ENCODE peak calls at places on chromosomes 7 and 10, in eight cellular contexts. One of them, this sample, is unnamed.

GRCh38 chr7:141585592-141586510 is 34.6 kb downstream of the AGK start:
- DNase-seq in heart right ventricle: no peak
- DNase-seq in AG04449: peak
- DNase-seq in adrenal gland: no peak
- DNase-seq in thyroid gland: peak
- DNase-seq in AG04450: peak
- DNase-seq in cardiac muscle cell: no peak
- DNase-seq in MM.1S: no peak
- DNase-seq in this sample: no peak

GRCh38 chr10:86535057-86535882 is 13.7 kb upstream of the WAPL start:
- DNase-seq in MM.1S: no peak
- DNase-seq in cardiac muscle cell: peak
- DNase-seq in heart right ventricle: peak
- DNase-seq in AG04449: no peak
- DNase-seq in AG04450: no peak
- DNase-seq in adrenal gland: peak
- DNase-seq in thyroid gland: peak
- DNase-seq in this sample: peak

GRCh38 chr10:117168135-117168674 is 29.1 kb upstream of the KCNK18 start:
- DNase-seq in thyroid gland: peak
- DNase-seq in cardiac muscle cell: peak
- DNase-seq in AG04450: no peak
- DNase-seq in MM.1S: peak
- DNase-seq in heart right ventricle: peak
- DNase-seq in adrenal gland: peak
- DNase-seq in AG04449: no peak
- DNase-seq in this sample: peak

GRCh38 chr10:98377001-98377400 is 38.0 kb downstream of the PYROXD2 start:
- DNase-seq in adrenal gland: no peak
- DNase-seq in AG04450: no peak
- DNase-seq in cardiac muscle cell: no peak
- DNase-seq in heart right ventricle: no peak
- DNase-seq in thyroid gland: no peak
- DNase-seq in AG04449: no peak
- DNase-seq in MM.1S: no peak
- DNase-seq in this sample: no peak

GRCh38 chr7:7103343-7104313 is 78.7 kb upstream of the C1GALT1 start:
- DNase-seq in thyroid gland: peak
- DNase-seq in AG04450: peak
- DNase-seq in AG04449: peak
- DNase-seq in adrenal gland: no peak
- DNase-seq in MM.1S: peak
- DNase-seq in heart right ventricle: no peak
- DNase-seq in cardiac muscle cell: peak
- DNase-seq in this sample: peak

GRCh38 chr10:44998146-44998631 is 2.5 kb upstream of the ZNF22 start:
- DNase-seq in AG04450: no peak
- DNase-seq in AG04449: no peak
- DNase-seq in MM.1S: no peak
- DNase-seq in thyroid gland: peak
- DNase-seq in heart right ventricle: no peak
- DNase-seq in cardiac muscle cell: no peak
- DNase-seq in adrenal gland: no peak
- DNase-seq in this sample: no peak

GRCh38 chr7:41027428-41028115 is 675.3 kb downstream of the INHBA start:
- DNase-seq in AG04449: peak
- DNase-seq in AG04450: peak
- DNase-seq in cardiac muscle cell: no peak
- DNase-seq in MM.1S: no peak
- DNase-seq in thyroid gland: no peak
- DNase-seq in adrenal gland: no peak
- DNase-seq in heart right ventricle: no peak
- DNase-seq in this sample: no peak

GRCh38 chr10:50554995-50555568 is 68.7 kb downstream of the SGMS1 start:
- DNase-seq in AG04449: peak
- DNase-seq in adrenal gland: no peak
- DNase-seq in thyroid gland: no peak
- DNase-seq in cardiac muscle cell: no peak
- DNase-seq in AG04450: no peak
- DNase-seq in heart right ventricle: no peak
- DNase-seq in MM.1S: peak
- DNase-seq in this sample: no peak

GRCh38 chr10:74365109-74365508 is 214.1 kb downstream of the ADK start:
- DNase-seq in MM.1S: no peak
- DNase-seq in adrenal gland: no peak
- DNase-seq in AG04450: no peak
- DNase-seq in AG04449: no peak
- DNase-seq in thyroid gland: no peak
- DNase-seq in cardiac muscle cell: no peak
- DNase-seq in heart right ventricle: no peak
- DNase-seq in this sample: no peak

GRCh38 chr10:22315455-22316285 is 518 bp upstream of the COMMD3 start:
- DNase-seq in AG04450: no peak
- DNase-seq in adrenal gland: no peak
- DNase-seq in cardiac muscle cell: no peak
- DNase-seq in AG04449: no peak
- DNase-seq in heart right ventricle: no peak
- DNase-seq in MM.1S: no peak
- DNase-seq in thyroid gland: no peak
- DNase-seq in this sample: no peak

GRCh38 chr7:56079450-56080185 is 13.1 kb downstream of the PHKG1 start:
- DNase-seq in thyroid gland: peak
- DNase-seq in MM.1S: no peak
- DNase-seq in AG04450: no peak
- DNase-seq in AG04449: no peak
- DNase-seq in cardiac muscle cell: peak
- DNase-seq in heart right ventricle: peak
- DNase-seq in adrenal gland: peak
- DNase-seq in this sample: no peak

GRCh38 chr7:55432937-55433784 is 68.0 kb downstream of the LANCL2 start:
- DNase-seq in adrenal gland: no peak
- DNase-seq in heart right ventricle: no peak
- DNase-seq in cardiac muscle cell: peak
- DNase-seq in MM.1S: peak
- DNase-seq in AG04450: no peak
- DNase-seq in AG04449: no peak
- DNase-seq in thyroid gland: no peak
- DNase-seq in this sample: no peak

GRCh38 chr7:106817098-106817497 is 48.0 kb upstream of the PIK3CG start:
- DNase-seq in thyroid gland: no peak
- DNase-seq in cardiac muscle cell: no peak
- DNase-seq in MM.1S: no peak
- DNase-seq in AG04449: no peak
- DNase-seq in AG04450: no peak
- DNase-seq in heart right ventricle: no peak
- DNase-seq in adrenal gland: no peak
- DNase-seq in this sample: no peak

GRCh38 chr10:127368937-127369336 is 172.5 kb upstream of the INSYN2A start:
- DNase-seq in thyroid gland: no peak
- DNase-seq in AG04450: no peak
- DNase-seq in MM.1S: no peak
- DNase-seq in heart right ventricle: no peak
- DNase-seq in AG04449: no peak
- DNase-seq in adrenal gland: no peak
- DNase-seq in cardiac muscle cell: no peak
- DNase-seq in this sample: no peak

GRCh38 chr10:42999385-43000020 is 77.4 kb upstream of the RET start:
- DNase-seq in heart right ventricle: no peak
- DNase-seq in MM.1S: no peak
- DNase-seq in cardiac muscle cell: no peak
- DNase-seq in AG04449: no peak
- DNase-seq in adrenal gland: no peak
- DNase-seq in AG04450: no peak
- DNase-seq in thyroid gland: no peak
- DNase-seq in this sample: no peak

GRCh38 chr10:132350946-132351345 is 19.0 kb downstream of the LRRC27 start:
- DNase-seq in heart right ventricle: no peak
- DNase-seq in AG04449: no peak
- DNase-seq in thyroid gland: no peak
- DNase-seq in AG04450: no peak
- DNase-seq in cardiac muscle cell: no peak
- DNase-seq in adrenal gland: no peak
- DNase-seq in MM.1S: no peak
- DNase-seq in this sample: no peak

GRCh38 chr7:112083776-112084175 is 122.4 kb downstream of the DOCK4 start:
- DNase-seq in AG04449: no peak
- DNase-seq in adrenal gland: no peak
- DNase-seq in AG04450: no peak
- DNase-seq in heart right ventricle: no peak
- DNase-seq in MM.1S: no peak
- DNase-seq in cardiac muscle cell: no peak
- DNase-seq in thyroid gland: no peak
- DNase-seq in this sample: no peak

GRCh38 chr7:51186531-51186930 is 130.1 kb downstream of the COBL start:
- DNase-seq in thyroid gland: peak
- DNase-seq in adrenal gland: no peak
- DNase-seq in AG04449: no peak
- DNase-seq in AG04450: no peak
- DNase-seq in heart right ventricle: peak
- DNase-seq in MM.1S: no peak
- DNase-seq in cardiac muscle cell: peak
- DNase-seq in this sample: no peak

GRCh38 chr7:25633420-25633819 is 405.1 kb upstream of the NPVF start:
- DNase-seq in heart right ventricle: no peak
- DNase-seq in thyroid gland: no peak
- DNase-seq in cardiac muscle cell: no peak
- DNase-seq in MM.1S: no peak
- DNase-seq in adrenal gland: no peak
- DNase-seq in AG04450: no peak
- DNase-seq in AG04449: no peak
- DNase-seq in this sample: no peak

GRCh38 chr10:7891634-7892033 is 73.3 kb downstream of the TAF3 start:
- DNase-seq in adrenal gland: no peak
- DNase-seq in thyroid gland: no peak
- DNase-seq in AG04450: no peak
- DNase-seq in cardiac muscle cell: no peak
- DNase-seq in MM.1S: no peak
- DNase-seq in AG04449: no peak
- DNase-seq in heart right ventricle: no peak
- DNase-seq in this sample: no peak

GRCh38 chr10:28090506-28090905 is 91.6 kb upstream of the ODAD2 start:
- DNase-seq in thyroid gland: no peak
- DNase-seq in cardiac muscle cell: no peak
- DNase-seq in MM.1S: no peak
- DNase-seq in AG04450: no peak
- DNase-seq in adrenal gland: no peak
- DNase-seq in heart right ventricle: no peak
- DNase-seq in AG04449: no peak
- DNase-seq in this sample: no peak

GRCh38 chr7:71982847-71983246 is 429.3 kb downstream of the CALN1 start:
- DNase-seq in heart right ventricle: no peak
- DNase-seq in AG04450: no peak
- DNase-seq in MM.1S: peak
- DNase-seq in AG04449: no peak
- DNase-seq in thyroid gland: no peak
- DNase-seq in adrenal gland: no peak
- DNase-seq in cardiac muscle cell: no peak
- DNase-seq in this sample: no peak

DNA sequence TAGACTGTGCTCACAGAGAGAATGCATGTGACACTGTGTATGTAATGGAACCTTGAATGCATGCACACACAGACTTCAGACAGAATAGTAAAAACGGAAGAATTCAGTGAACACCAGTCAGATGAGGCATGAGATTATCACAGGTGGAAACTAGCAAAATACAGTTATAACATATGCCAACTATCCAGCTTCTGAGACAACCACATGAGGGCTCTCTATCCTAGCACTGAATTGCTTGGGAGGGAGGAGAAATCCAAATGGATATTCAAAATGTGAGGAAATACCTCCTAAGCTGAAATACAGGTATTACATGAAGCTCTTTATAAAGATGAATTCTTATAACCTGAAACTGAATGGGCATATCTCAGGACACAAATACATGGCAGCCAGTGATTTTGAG is 30.6 kb downstream of the GARS1 start:
- DNase-seq in AG04449: no peak
- DNase-seq in cardiac muscle cell: no peak
- DNase-seq in AG04450: no peak
- DNase-seq in heart right ventricle: no peak
- DNase-seq in adrenal gland: no peak
- DNase-seq in thyroid gland: no peak
- DNase-seq in MM.1S: no peak
- DNase-seq in this sample: no peak
- TF ChIP-seq CTCF in AG04449: no peak
- TF ChIP-seq CTCF in cardiac muscle cell: no peak
- TF ChIP-seq CTCF in AG04450: no peak
- TF ChIP-seq CTCF in heart right ventricle: no peak
- TF ChIP-seq CTCF in adrenal gland: peak
- TF ChIP-seq CTCF in thyroid gland: peak
- TF ChIP-seq CTCF in MM.1S: no peak
- TF ChIP-seq CTCF in this sample: no peak

GRCh38 chr10:121976607-121977006 is 1.6 kb upstream of the NSMCE4A start:
- DNase-seq in adrenal gland: no peak
- DNase-seq in MM.1S: no peak
- DNase-seq in AG04450: no peak
- DNase-seq in AG04449: no peak
- DNase-seq in cardiac muscle cell: no peak
- DNase-seq in thyroid gland: no peak
- DNase-seq in heart right ventricle: no peak
- DNase-seq in this sample: no peak
- H3K4me3 ChIP-seq in adrenal gland: no peak
- H3K4me3 ChIP-seq in MM.1S: no peak
- H3K4me3 ChIP-seq in AG04450: no peak
- H3K4me3 ChIP-seq in AG04449: no peak
- H3K4me3 ChIP-seq in cardiac muscle cell: no peak
- H3K4me3 ChIP-seq in thyroid gland: no peak
- H3K4me3 ChIP-seq in heart right ventricle: no peak
- H3K4me3 ChIP-seq in this sample: no peak

GRCh38 chr7:28044825-28045224 is 135.8 kb downstream of the JAZF1 start:
- DNase-seq in thyroid gland: no peak
- DNase-seq in MM.1S: no peak
- DNase-seq in heart right ventricle: no peak
- DNase-seq in AG04449: no peak
- DNase-seq in AG04450: no peak
- DNase-seq in adrenal gland: no peak
- DNase-seq in cardiac muscle cell: no peak
- DNase-seq in this sample: no peak
- TF ChIP-seq CTCF in thyroid gland: no peak
- TF ChIP-seq CTCF in MM.1S: no peak
- TF ChIP-seq CTCF in heart right ventricle: no peak
- TF ChIP-seq CTCF in AG04449: no peak
- TF ChIP-seq CTCF in AG04450: no peak
- TF ChIP-seq CTCF in adrenal gland: no peak
- TF ChIP-seq CTCF in cardiac muscle cell: no peak
- TF ChIP-seq CTCF in this sample: no peak

DNA sequence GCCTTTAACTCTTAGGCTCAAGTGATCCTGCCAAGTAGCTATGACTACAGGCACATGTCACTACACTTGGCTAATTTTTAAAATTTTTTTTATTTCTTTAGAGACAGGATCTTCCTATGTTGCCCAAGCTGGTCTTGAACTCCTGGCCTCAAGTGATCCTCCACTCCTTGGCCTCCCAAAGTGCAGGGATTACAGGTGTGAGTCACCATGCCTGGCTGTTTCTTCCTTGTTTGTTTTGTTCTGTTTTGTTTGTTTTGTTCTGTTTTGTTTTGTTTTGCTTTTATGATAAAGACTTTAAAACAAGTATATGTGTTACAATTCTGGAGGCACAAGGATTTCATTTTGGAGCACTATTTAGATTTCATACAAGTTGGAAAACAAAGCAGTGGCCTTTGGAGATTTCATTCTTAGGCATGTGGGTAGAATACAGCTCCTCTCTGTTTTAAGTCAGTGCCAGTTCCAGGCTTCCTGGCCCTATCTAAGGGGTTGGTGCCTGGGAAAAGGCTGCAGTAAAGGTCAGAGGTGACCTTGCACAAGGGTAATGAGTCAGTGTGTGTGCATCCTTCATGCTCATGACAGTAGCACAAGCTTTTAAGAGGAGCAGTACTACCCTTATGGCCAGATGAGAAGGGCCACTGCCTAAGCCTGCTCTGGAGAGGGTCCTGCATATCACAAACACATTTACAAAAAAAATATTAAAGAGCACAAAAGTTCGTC is 17.8 kb downstream of the FGFBP3 start:
- DNase-seq in cardiac muscle cell: no peak
- DNase-seq in heart right ventricle: no peak
- DNase-seq in MM.1S: no peak
- DNase-seq in adrenal gland: peak
- DNase-seq in AG04450: no peak
- DNase-seq in AG04449: no peak
- DNase-seq in thyroid gland: no peak
- DNase-seq in this sample: no peak
- H3K4me3 ChIP-seq in cardiac muscle cell: no peak
- H3K4me3 ChIP-seq in heart right ventricle: no peak
- H3K4me3 ChIP-seq in MM.1S: no peak
- H3K4me3 ChIP-seq in adrenal gland: no peak
- H3K4me3 ChIP-seq in AG04450: no peak
- H3K4me3 ChIP-seq in AG04449: no peak
- H3K4me3 ChIP-seq in thyroid gland: no peak
- H3K4me3 ChIP-seq in this sample: no peak

This sample was measured in left lung.